ENCODE peak calls at places on chromosome 1, in five cellular contexts. J is effector memory CD4-positive, alpha-beta T cell; H is neural progenitor cell; Z is IMR-90; G is cardiac muscle cell. Q is an unnamed sample.
A peak's percentile ranks its signal among the peaks of the same experiment; 100 is the strongest.

GRCh38 chr1:75630998-75631397 is 20.1 kb upstream of the SLC44A5 start:
- DNase-seq in Z (no peak), G (no peak), J (no peak), H (no peak), Q (no peak)

GRCh38 chr1:212496673-212497072 is 64.0 kb downstream of the NENF start:
- DNase-seq in G (no peak), J (no peak), H (no peak), Z (no peak), Q (no peak)

GRCh38 chr1:77831566-77831965 is 52.1 kb downstream of the MIGA1 start:
- DNase-seq in H (no peak), J (no peak), Z (peak; percentile 8), G (peak; percentile 41), Q (no peak)

GRCh38 chr1:219416598-219417238 is 196.2 kb downstream of the ZC3H11B start:
- DNase-seq in G (peak; percentile 71), Z (peak; percentile 50), H (peak; percentile 58), J (peak; percentile 3), Q (peak; percentile 25)

GRCh38 chr1:87334351-87335174 is 5.9 kb downstream of the LMO4 start:
- DNase-seq in G (no peak), J (no peak), H (peak; percentile 83), Z (peak; percentile 36), Q (peak; percentile 41)

GRCh38 chr1:23593556-23594148 is 34.4 kb upstream of the ID3 start:
- DNase-seq in Z (peak; percentile 59), G (no peak), J (no peak), H (no peak), Q (no peak)

GRCh38 chr1:177091036-177091435 is 73.5 kb downstream of the ASTN1 start:
- DNase-seq in Z (no peak), J (no peak), H (no peak), G (peak; percentile 0), Q (no peak)

GRCh38 chr1:212162635-212163034 is 122.6 kb upstream of the PPP2R5A start:
- DNase-seq in J (no peak), Z (peak; percentile 80), G (peak; percentile 84), H (no peak), Q (peak; percentile 31)

GRCh38 chr1:44420535-44420934 is 15.5 kb downstream of the RNF220 start:
- DNase-seq in J (no peak), G (no peak), Z (no peak), H (no peak), Q (no peak)

GRCh38 chr1:25760871-25761270 is 39.1 kb upstream of the SELENON start:
- DNase-seq in J (no peak), G (no peak), H (no peak), Z (no peak), Q (no peak)

GRCh38 chr1:61423643-61424042 is 301.3 kb downstream of the TM2D1 start:
- DNase-seq in J (no peak), Z (no peak), G (no peak), H (no peak), Q (no peak)

GRCh38 chr1:89896105-89896942 is 75.5 kb downstream of the LRRC8D start:
- DNase-seq in J (no peak), H (no peak), G (no peak), Z (no peak), Q (no peak)

GRCh38 chr1:236280438-236281285 is 1.1 kb downstream of the ERO1B start:
- DNase-seq in H (peak; percentile 38), G (no peak), J (peak; percentile 17), Z (no peak), Q (peak; percentile 44)

GRCh38 chr1:22350987-22351756 is 100.5 kb upstream of the ZBTB40 start:
- DNase-seq in H (peak; percentile 28), Z (no peak), G (no peak), J (no peak), Q (no peak)

GRCh38 chr1:225347123-225347683 is 80.6 kb downstream of the LBR start:
- DNase-seq in Z (no peak), J (no peak), H (no peak), G (peak; percentile 54), Q (no peak)

GRCh38 chr1:108027389-108027788 is 62.4 kb upstream of the VAV3 start:
- DNase-seq in G (no peak), Z (no peak), H (no peak), J (no peak), Q (no peak)

DNA sequence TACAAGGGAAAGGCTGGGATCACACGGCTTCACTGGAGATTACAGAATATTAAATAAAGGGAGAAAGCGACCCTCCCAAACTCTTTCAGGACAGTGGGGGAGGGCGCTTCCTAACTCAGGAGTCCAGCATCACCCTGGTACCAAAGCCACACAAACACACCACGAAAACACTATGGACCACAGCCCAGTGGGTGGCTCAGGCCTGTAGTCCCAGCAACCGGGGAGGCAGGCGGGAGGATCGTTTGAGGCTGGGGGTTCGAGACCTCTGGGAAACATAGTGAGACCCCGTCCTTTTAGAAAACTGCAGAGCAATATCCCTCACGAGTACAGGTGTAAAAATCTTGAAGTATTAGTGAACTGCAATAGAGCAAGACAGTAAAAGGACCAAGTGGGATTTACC is 16.0 kb downstream of the TRIM11 start:
- DNase-seq in H (no peak), J (no peak), Z (no peak), G (no peak), Q (no peak)
- H3K27ac ChIP-seq in H (no peak overlapping the region), J (no peak overlapping the region), Z (no peak overlapping the region), G (no peak overlapping the region), Q (no peak overlapping the region)

GRCh38 chr1:157941939-157942338 is 51.5 kb upstream of the KIRREL1 start:
- DNase-seq in Z (no peak), G (no peak), H (no peak), J (no peak), Q (no peak)
- H3K9me3 ChIP-seq in Z (no peaks in the 10 kb centered on the region), G (no peaks in the 10 kb centered on the region), H (no peaks in the 10 kb centered on the region), J (no peaks in the 10 kb centered on the region), Q (no peaks in the 10 kb centered on the region)

GRCh38 chr1:62536865-62537264 is 60.5 kb upstream of the ANGPTL3 start:
- DNase-seq in Z (no peak), G (no peak), J (no peak), H (no peak), Q (no peak)
- H3K36me3 ChIP-seq in Z (peaks cover 26% of the 10 kb centered on the region), G (peaks cover 22% of the 10 kb centered on the region), J (no peaks in the 10 kb centered on the region), H (peaks cover 18% of the 10 kb centered on the region), Q (no peaks in the 10 kb centered on the region)

GRCh38 chr1:53197301-53198205 is 929 bp downstream of the CPT2 start:
- DNase-seq in G (peak; percentile 28), Z (no peak), J (no peak), H (peak; percentile 28), Q (no peak)

GRCh38 chr1:53195913-53196484 is 625 bp upstream of the CPT2 start:
- DNase-seq in G (no peak), H (no peak), J (no peak), Z (no peak), Q (no peak)

GRCh38 chr1:53196485-53197271 is at the start of gene CPT2:
- DNase-seq in J (peak; percentile 81), Z (peak; percentile 90), G (peak; percentile 95), H (peak; percentile 96), Q (peak; percentile 91)

GRCh38 chr1:53198241-53198651 is 1.6 kb downstream of the CPT2 start:
- DNase-seq in J (no peak), H (no peak), G (peak; percentile 46), Z (no peak), Q (no peak)

DNA sequence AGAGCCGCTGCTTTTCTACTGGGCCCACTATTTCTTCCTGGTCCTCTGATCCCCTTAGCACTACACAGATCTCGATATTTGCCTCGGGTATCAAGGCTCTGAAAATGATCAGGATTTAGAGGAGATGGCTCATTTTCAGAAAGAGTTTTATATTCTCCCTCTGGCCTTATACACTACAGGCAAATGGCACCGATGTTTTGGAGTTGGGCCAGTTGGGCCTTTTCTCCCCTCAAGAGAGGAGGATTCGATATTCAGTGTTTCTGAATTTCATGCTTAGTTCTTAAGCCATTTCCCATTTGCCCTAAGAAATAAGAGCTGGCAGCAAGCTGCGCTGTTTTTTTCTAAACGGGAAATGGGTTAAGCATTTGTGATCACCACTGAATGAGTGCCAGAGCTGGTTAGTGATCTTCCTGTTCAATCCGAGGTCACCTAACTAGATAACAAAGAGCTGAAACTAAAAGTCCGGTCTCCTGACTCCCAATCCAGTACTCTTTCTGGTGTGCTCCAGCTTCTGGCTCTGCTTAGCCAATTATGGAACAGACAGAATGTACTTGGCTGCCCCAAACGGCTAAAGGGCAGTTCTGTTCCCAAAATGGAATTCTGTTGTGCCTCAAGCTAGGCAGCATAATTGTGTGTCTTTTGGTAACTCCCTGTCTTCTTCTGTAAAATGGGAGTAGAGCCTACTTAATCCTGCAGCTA is 1.3 kb upstream of the CPT2 start:
- DNase-seq in H (no peak), Z (no peak), G (no peak), J (no peak), Q (no peak)
- H3K27ac ChIP-seq in H (no peak overlapping the region), Z (no peak overlapping the region), G (no peak overlapping the region), J (no peak overlapping the region), Q (no peak overlapping the region)

GRCh38 chr1:49125746-49126145 is 349.1 kb upstream of the BEND5 start:
- DNase-seq in J (no peak), Z (no peak), G (no peak), H (no peak), Q (no peak)
- H3K9me3 ChIP-seq in J (no peaks in the 10 kb centered on the region), Z (peaks cover 7% of the 10 kb centered on the region), G (peaks cover 4% of the 10 kb centered on the region), H (peaks cover 19% of the 10 kb centered on the region), Q (no peaks in the 10 kb centered on the region)

GRCh38 chr1:56625823-56626222 is 19.3 kb upstream of the PRKAA2 start:
- DNase-seq in J (no peak), Z (no peak), G (no peak), H (no peak), Q (no peak)
- H3K36me3 ChIP-seq in J (no peaks in the 10 kb centered on the region), Z (no peaks in the 10 kb centered on the region), G (no peaks in the 10 kb centered on the region), H (no peaks in the 10 kb centered on the region), Q (no peaks in the 10 kb centered on the region)

DNA sequence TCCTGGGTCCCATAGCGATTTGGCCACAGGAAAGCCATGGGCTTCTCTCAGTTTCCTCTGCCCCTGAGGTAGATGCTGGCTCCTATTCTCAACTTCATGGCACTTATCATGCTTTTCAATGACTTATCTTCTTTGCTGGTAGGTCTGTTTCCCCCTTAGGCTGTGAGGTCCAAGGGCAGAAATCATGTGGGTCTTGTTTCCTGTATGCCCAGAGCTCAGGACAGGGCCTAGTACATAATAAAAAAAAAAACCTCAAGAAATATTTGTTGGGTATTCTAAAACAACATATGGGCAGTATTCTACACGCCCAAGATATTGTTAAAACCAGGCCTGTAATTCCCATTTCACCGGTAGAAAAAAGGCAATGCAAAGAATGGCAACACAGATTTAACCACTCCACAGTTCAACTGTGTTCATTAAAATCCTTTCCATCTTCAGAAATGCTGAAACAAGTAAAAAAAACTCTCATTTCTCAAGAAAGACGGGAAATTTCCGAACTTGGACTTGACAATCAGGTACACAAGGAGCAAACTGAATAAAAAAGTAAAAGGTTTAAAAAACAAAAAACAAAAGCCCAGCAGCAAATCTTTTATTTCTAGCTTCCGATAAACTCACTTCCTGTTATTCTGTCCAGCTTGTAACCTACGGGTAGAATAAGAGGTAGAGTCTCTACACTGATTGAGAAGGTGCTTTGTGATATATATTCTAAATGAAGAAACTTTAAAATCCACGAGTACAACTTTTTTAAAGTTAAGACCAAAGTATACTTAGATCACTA is 6.3 kb upstream of the TDRD10 start:
- DNase-seq in H (no peak), G (no peak), J (no peak), Z (no peak), Q (no peak)
- H3K27ac ChIP-seq in H (no peak overlapping the region), G (peak overlapping the region; percentile 81), J (no peak overlapping the region), Z (no peak overlapping the region), Q (no peak overlapping the region)

DNA sequence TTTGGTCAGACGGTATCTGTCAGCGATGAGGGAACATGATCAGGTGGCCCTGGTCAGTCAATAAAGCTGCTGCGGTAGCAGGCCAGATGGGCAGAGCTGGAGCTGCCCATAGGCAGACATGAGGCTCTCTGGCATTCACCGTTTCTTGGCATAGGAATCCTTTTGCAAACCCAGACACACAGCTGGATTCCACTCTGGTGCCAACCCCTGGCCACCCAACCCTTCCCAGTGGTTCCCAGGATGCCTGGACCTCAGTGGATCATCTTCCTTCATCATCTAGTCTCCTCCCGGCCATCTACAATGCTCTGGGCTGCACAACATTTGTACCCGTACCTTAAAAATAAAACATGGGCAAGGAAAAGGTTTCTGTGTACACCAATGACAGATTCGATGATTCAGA is 68.3 kb upstream of the ACTRT2 start:
- DNase-seq in H (no peak), J (no peak), G (no peak), Z (no peak), Q (no peak)
- H3K9me3 ChIP-seq in H (peaks cover 30% of the 10 kb centered on the region), J (peaks cover 3% of the 10 kb centered on the region), G (no peaks in the 10 kb centered on the region), Z (peaks cover 39% of the 10 kb centered on the region), Q (no peaks in the 10 kb centered on the region)

Q was measured in CD4-positive, alpha-beta memory T cell.